ENCODE peak calls at places on chromosomes 4 and X, in four cellular contexts. Y, J, L and E are unnamed samples.

GRCh38 chrX:34656467-34656841 is 631 bp downstream of the TMEM47 start:
- DNase-seq in Y (no peak), J (no peak), L (no peak), E (no peak)

GRCh38 chr4:74942918-74943253 is 10.0 kb downstream of the PARM1 start:
- DNase-seq in Y (no peak), J (no peak), L (no peak), E (no peak)

GRCh38 chrX:11464836-11465458 is 171.7 kb downstream of the AMELX start:
- DNase-seq in Y (no peak), J (no peak), L (no peak), E (no peak)

GRCh38 chrX:39905475-39905889 is 192.3 kb downstream of the BCOR start:
- DNase-seq in Y (peak; percentile 50), J (no peak), L (no peak), E (peak; percentile 39)

GRCh38 chr4:27366424-27366823 is 505.8 kb downstream of the STIM2 start:
- DNase-seq in Y (peak; percentile 65), J (no peak), L (peak; percentile 92), E (no peak)

GRCh38 chr4:106996490-106996889 is 39.6 kb downstream of the DKK2 start:
- DNase-seq in Y (no peak), J (no peak), L (no peak), E (no peak)

GRCh38 chr4:147103403-147103946 is 157.8 kb upstream of the TTC29 start:
- DNase-seq in Y (peak; percentile 90), J (no peak), L (peak; percentile 97), E (peak; percentile 96)

GRCh38 chrX:143476751-143477150 is 40.5 kb downstream of the SPANXN3 start:
- DNase-seq in Y (no peak), J (no peak), L (no peak), E (no peak)

GRCh38 chr4:1542516-1543320 is 136.5 kb upstream of the NKX1-1 start:
- DNase-seq in Y (no peak), J (peak; percentile 16), L (no peak), E (no peak)

GRCh38 chr4:15920723-15921591 is 17.6 kb downstream of the FGFBP1 start:
- DNase-seq in Y (peak; percentile 96), J (no peak), L (peak; percentile 97), E (peak; percentile 98)

GRCh38 chr4:169914871-169915270 is 111.3 kb downstream of the MFAP3L start:
- DNase-seq in Y (no peak), J (no peak), L (no peak), E (no peak)

GRCh38 chr4:54958236-54958635 is 167.2 kb downstream of the KDR start:
- DNase-seq in Y (peak; percentile 37), J (peak; percentile 45), L (no peak), E (no peak)

GRCh38 chrX:9899640-9900075 is 67.5 kb upstream of the CLDN34 start:
- DNase-seq in Y (peak; percentile 74), J (no peak), L (peak; percentile 84), E (peak; percentile 48)

GRCh38 chrX:63128509-63128908 is 222.6 kb downstream of the SPIN4 start:
- DNase-seq in Y (peak; percentile 0), J (no peak), L (no peak), E (peak; percentile 5)

GRCh38 chr4:102815981-102816380 is 11.4 kb downstream of the UBE2D3 start:
- DNase-seq in Y (peak; percentile 48), J (no peak), L (peak; percentile 86), E (peak; percentile 95)

GRCh38 chrX:71616672-71617529 is 1.4 kb downstream of the CXCR3 start:
- DNase-seq in Y (no peak), J (peak; percentile 57), L (no peak), E (no peak)
- TF ChIP-seq CTCF in Y (no peak), J (no peak), L (no peak), E (no peak)

GRCh38 chr4:48049483-48049882 is 32.9 kb downstream of the NIPAL1 start:
- DNase-seq in Y (no peak), J (no peak), L (no peak), E (no peak)

GRCh38 chr4:48044298-48044697 is 27.7 kb downstream of the NIPAL1 start:
- DNase-seq in Y (no peak), J (no peak), L (no peak), E (no peak)

GRCh38 chr4:48047421-48047844 is 30.9 kb downstream of the NIPAL1 start:
- DNase-seq in Y (peak; percentile 10), J (peak; percentile 65), L (no peak), E (no peak)

GRCh38 chr4:48046059-48046458 is 29.5 kb downstream of the NIPAL1 start:
- DNase-seq in Y (no peak), J (no peak), L (no peak), E (no peak)

GRCh38 chr4:48047896-48048295 is 31.3 kb downstream of the NIPAL1 start:
- DNase-seq in Y (no peak), J (no peak), L (no peak), E (no peak)
- TF ChIP-seq CTCF in Y (no peak), J (no peak), L (no peak), E (no peak)

GRCh38 chr4:2714071-2714770 is 41.9 kb downstream of the TNIP2 start:
- DNase-seq in Y (peak; percentile 86), J (peak; percentile 64), L (peak; percentile 77), E (peak; percentile 40)

GRCh38 chr4:2715426-2715825 is 40.7 kb downstream of the TNIP2 start:
- DNase-seq in Y (no peak), J (no peak), L (no peak), E (no peak)

GRCh38 chr4:2713337-2713736 is 42.8 kb downstream of the TNIP2 start:
- DNase-seq in Y (no peak), J (no peak), L (no peak), E (no peak)

GRCh38 chr4:2714918-2715317 is 41.2 kb downstream of the TNIP2 start:
- DNase-seq in Y (peak; percentile 54), J (no peak), L (no peak), E (no peak)

GRCh38 chr4:2712261-2712842 is 43.8 kb downstream of the TNIP2 start:
- DNase-seq in Y (peak; percentile 12), J (no peak), L (peak; percentile 10), E (no peak)
- TF ChIP-seq CTCF in Y (peak; percentile 12), J (no peak), L (peak; percentile 30), E (peak; percentile 56)

DNA sequence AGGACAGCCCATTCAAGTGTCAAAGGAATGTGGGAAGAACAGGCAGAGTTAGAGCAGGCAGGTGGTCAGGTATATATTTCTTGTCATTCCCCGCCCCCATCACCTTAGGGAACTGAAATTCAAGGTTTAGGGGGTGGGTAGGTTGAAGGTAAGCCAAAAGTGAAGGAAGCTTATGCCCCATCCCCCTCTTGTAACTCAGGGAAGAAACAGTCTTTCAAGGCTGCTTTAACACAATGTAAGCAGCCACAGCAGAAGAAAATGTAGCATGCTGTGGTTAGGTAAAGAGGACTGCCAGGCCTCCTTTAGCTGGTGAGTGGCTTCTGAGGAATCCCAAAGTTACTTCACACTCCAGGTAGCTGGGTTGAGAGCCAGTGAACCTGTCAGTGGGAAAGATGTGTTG is 122.3 kb downstream of the RS1 start:
- DNase-seq in Y (no peak), J (no peak), L (no peak), E (no peak)
- TF ChIP-seq CTCF in Y (no peak), J (no peak), L (no peak), E (no peak)

DNA sequence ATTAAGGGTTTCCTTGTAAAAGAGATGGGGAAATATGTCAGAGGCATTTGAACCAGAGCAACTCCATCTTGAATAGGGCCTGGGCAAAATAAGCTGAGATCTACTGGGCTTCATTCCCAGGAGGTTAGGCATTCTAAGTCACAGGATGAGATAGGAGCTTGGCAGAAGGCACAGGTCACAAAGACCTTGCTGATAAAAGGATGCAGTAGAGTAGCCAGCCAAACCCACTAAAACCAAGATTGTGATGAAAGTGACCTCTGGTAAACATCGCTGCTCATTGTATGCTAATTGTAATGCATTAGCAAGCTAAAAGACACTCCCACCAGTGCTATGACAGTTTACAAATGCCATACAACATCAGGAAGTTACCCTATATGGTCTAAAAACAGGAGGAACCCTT is 1390.3 kb downstream of the RAPGEF2 start:
- DNase-seq in Y (no peak), J (no peak), L (no peak), E (no peak)
- TF ChIP-seq CTCF in Y (no peak), J (no peak), L (no peak), E (no peak)